ENCODE peak calls at places on chromosomes 2 and 18, in nine cellular contexts. R is ovary, M is mammary epithelial cell, S is cardiac fibroblast, Z is PC-3, U is AG04450, X is psoas muscle, L is suprapubic skin, K is BJ. I is an unnamed sample.

GRCh38 chr2:27086722-27087446 is at the start of gene KHK:
- DNase-seq in S (peak), Z (peak), L (no peak), R (peak), M (no peak), K (no peak), U (no peak), X (no peak), I (no peak)

GRCh38 chr2:218876562-218877219 is 4.0 kb upstream of the WNT10A start:
- DNase-seq in S (peak), U (no peak), Z (peak), M (peak), K (no peak), L (no peak), X (no peak), R (no peak), I (no peak)

GRCh38 chr18:76771132-76771824 is 51.1 kb upstream of the ZNF236 start:
- DNase-seq in L (no peak), X (no peak), K (no peak), Z (no peak), R (no peak), M (no peak), S (no peak), U (no peak), I (no peak)

GRCh38 chr2:45731146-45731545 is 79.7 kb downstream of the PRKCE start:
- DNase-seq in K (no peak), L (no peak), M (peak), Z (no peak), U (no peak), X (no peak), S (no peak), R (no peak), I (no peak)

GRCh38 chr2:200382883-200383282 is 76.4 kb downstream of the SPATS2L start:
- DNase-seq in X (no peak), M (no peak), Z (no peak), K (no peak), L (no peak), S (no peak), R (no peak), U (no peak), I (no peak)

GRCh38 chr2:241443486-241444223 is 64.7 kb downstream of the STK25 start:
- DNase-seq in U (no peak), S (peak), R (no peak), K (no peak), L (no peak), X (no peak), Z (peak), M (peak), I (peak)

GRCh38 chr18:13048061-13048605 is 57.0 kb downstream of the CEP192 start:
- DNase-seq in R (no peak), X (no peak), S (no peak), Z (no peak), L (no peak), M (no peak), K (no peak), U (no peak), I (no peak)

GRCh38 chr2:205706769-205707375 is 24.6 kb downstream of the NRP2 start:
- DNase-seq in R (peak), L (no peak), K (peak), Z (peak), M (peak), S (peak), U (peak), X (peak), I (peak)

GRCh38 chr2:228318218-228318617 is 136.7 kb upstream of the SPHKAP start:
- DNase-seq in M (peak), U (no peak), Z (peak), X (no peak), R (no peak), K (no peak), L (no peak), S (peak), I (no peak)

GRCh38 chr2:240392084-240392947 is 43.1 kb upstream of the GPC1 start:
- DNase-seq in U (no peak), R (peak), X (peak), M (no peak), L (peak), S (peak), K (peak), Z (no peak), I (no peak)

GRCh38 chr2:39981877-39982276 is 202.8 kb upstream of the THUMPD2 start:
- DNase-seq in L (no peak), M (no peak), S (no peak), X (no peak), R (no peak), K (no peak), U (no peak), Z (no peak), I (no peak)

GRCh38 chr2:138814123-138814883 is 34.1 kb upstream of the NXPH2 start:
- DNase-seq in U (no peak), X (no peak), R (no peak), M (no peak), Z (peak), S (peak), L (no peak), K (no peak), I (no peak)

GRCh38 chr2:68031546-68032160 is 31.2 kb downstream of the C1D start:
- DNase-seq in L (no peak), K (no peak), X (no peak), Z (peak), U (peak), R (no peak), M (peak), S (peak), I (peak)

GRCh38 chr2:152555048-152555447 is 162.2 kb downstream of the PRPF40A start:
- DNase-seq in L (no peak), R (no peak), S (peak), Z (no peak), K (no peak), M (no peak), X (no peak), U (no peak), I (no peak)

GRCh38 chr2:216596986-216597509 is 36.2 kb upstream of the IGFBP2 start:
- DNase-seq in Z (peak), M (peak), K (no peak), U (no peak), R (no peak), L (no peak), X (no peak), S (peak), I (no peak)

GRCh38 chr2:157727693-157728092 is 99.0 kb upstream of the ACVR1C start:
- DNase-seq in U (no peak), S (no peak), K (no peak), X (no peak), L (no peak), R (no peak), M (peak), Z (peak), I (no peak)

GRCh38 chr2:101400048-101400447 is 12.7 kb upstream of the CREG2 start:
- DNase-seq in X (no peak), Z (peak), K (no peak), L (no peak), M (peak), S (no peak), R (no peak), U (no peak), I (no peak)

GRCh38 chr2:151791545-151791944 is 36.7 kb downstream of the ARL5A start:
- DNase-seq in U (no peak), M (no peak), R (no peak), L (no peak), K (no peak), S (no peak), X (no peak), Z (no peak), I (no peak)

GRCh38 chr18:28789460-28789859 is 612.5 kb upstream of the CDH2 start:
- DNase-seq in U (no peak), S (no peak), X (no peak), R (no peak), Z (peak), K (no peak), M (no peak), L (no peak), I (no peak)

GRCh38 chr18:12334280-12335262 is 26.5 kb downstream of the TUBB6 start:
- DNase-seq in Z (no peak), S (no peak), M (no peak), X (no peak), R (no peak), K (no peak), U (no peak), L (no peak), I (no peak)

GRCh38 chr2:150425121-150425559 is 62.3 kb downstream of the RND3 start:
- DNase-seq in R (no peak), S (peak), X (no peak), Z (no peak), L (no peak), K (no peak), U (no peak), M (no peak), I (no peak)

GRCh38 chr18:24333116-24333515 is 64.5 kb downstream of the OSBPL1A start:
- DNase-seq in U (no peak), K (no peak), L (no peak), X (no peak), S (no peak), Z (no peak), R (no peak), M (no peak), I (no peak)

GRCh38 chr2:109402980-109403840 is 210.6 kb downstream of the SEPTIN10 start:
- DNase-seq in U (no peak), R (no peak), L (no peak), S (no peak), Z (no peak), M (no peak), X (no peak), K (no peak), I (no peak)

GRCh38 chr2:235607541-235608199 is 113.8 kb downstream of the AGAP1 start:
- DNase-seq in Z (no peak), K (no peak), S (peak), R (no peak), U (no peak), M (no peak), X (no peak), L (no peak), I (no peak)
- TF ChIP-seq CTCF in Z (no peak), K (no peak), S (no peak), R (no peak), U (no peak), M (no peak), X (no peak), L (no peak), I (no peak)

GRCh38 chr2:74513605-74514367 is 464 bp upstream of the TLX2 start:
- DNase-seq in L (no peak), M (no peak), X (no peak), R (peak), U (no peak), K (no peak), S (no peak), Z (peak), I (no peak)

GRCh38 chr2:74514368-74515270 is at the start of gene TLX2:
- DNase-seq in S (no peak), L (no peak), K (no peak), M (no peak), R (no peak), X (no peak), U (no peak), Z (peak), I (no peak)

GRCh38 chr2:74515271-74516069 is 1.2 kb downstream of the TLX2 start:
- DNase-seq in Z (no peak), L (no peak), M (no peak), S (no peak), K (no peak), X (no peak), R (no peak), U (no peak), I (no peak)

GRCh38 chr2:74516070-74516633 is 1.9 kb downstream of the TLX2 start:
- DNase-seq in R (no peak), S (peak), Z (no peak), K (no peak), U (no peak), X (peak), L (no peak), M (no peak), I (peak)

DNA sequence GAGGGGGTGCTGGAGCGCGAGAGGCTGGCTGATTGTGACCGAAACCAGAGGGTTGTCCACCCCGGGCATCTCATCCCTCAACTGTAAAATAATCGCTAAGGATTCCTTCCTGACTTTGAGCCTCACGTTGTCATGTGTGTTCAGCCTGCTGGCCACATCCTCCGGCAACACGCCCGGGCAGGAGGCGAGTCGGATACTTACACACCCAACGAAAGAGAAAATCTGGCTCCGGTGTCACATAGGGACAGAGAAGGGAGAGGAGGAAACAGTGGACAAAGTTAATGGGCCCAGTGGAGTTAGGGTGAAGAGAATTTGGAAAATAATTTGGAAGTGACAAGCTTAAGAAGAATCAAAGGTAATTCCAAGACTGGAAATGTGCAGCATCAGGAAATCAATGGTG is 2.4 kb downstream of the TLX2 start:
- DNase-seq in M (no peak), R (no peak), U (no peak), Z (no peak), X (no peak), K (no peak), L (no peak), S (no peak), I (no peak)
- H3K4me3 ChIP-seq in M (no peak), R (no peak), U (no peak), Z (no peak), X (peak), K (no peak), L (peak), S (no peak), I (no peak)

GRCh38 chr18:49553003-49553402 is 8.9 kb upstream of the LIPG start:
- DNase-seq in Z (no peak), S (no peak), R (no peak), L (peak), U (no peak), X (no peak), M (no peak), K (no peak), I (no peak)
- TF ChIP-seq CTCF in Z (no peak), S (no peak), R (no peak), L (no peak), U (no peak), X (no peak), M (no peak), K (no peak), I (no peak)

GRCh38 chr2:162074937-162075688 is 1.1 kb upstream of the DPP4 start:
- DNase-seq in Z (no peak), X (no peak), S (no peak), M (no peak), L (no peak), U (no peak), R (no peak), K (no peak), I (no peak)
- H3K4me3 ChIP-seq in Z (peak), X (no peak), S (no peak), M (no peak), L (no peak), U (no peak), R (no peak), K (no peak), I (no peak)

GRCh38 chr2:198476007-198476406 is 671.6 kb downstream of the PLCL1 start:
- DNase-seq in K (no peak), L (no peak), M (no peak), S (no peak), Z (no peak), X (no peak), U (no peak), R (no peak), I (no peak)

GRCh38 chr2:198465970-198466369 is 661.6 kb downstream of the PLCL1 start:
- DNase-seq in Z (no peak), X (no peak), K (no peak), L (no peak), R (no peak), S (no peak), M (no peak), U (no peak), I (no peak)

GRCh38 chr2:198471291-198471690 is 666.9 kb downstream of the PLCL1 start:
- DNase-seq in Z (no peak), X (no peak), L (no peak), S (no peak), R (no peak), U (no peak), K (no peak), M (no peak), I (no peak)
- TF ChIP-seq CTCF in Z (peak), X (no peak), L (no peak), S (no peak), R (no peak), U (peak), K (peak), M (peak), I (peak)

DNA sequence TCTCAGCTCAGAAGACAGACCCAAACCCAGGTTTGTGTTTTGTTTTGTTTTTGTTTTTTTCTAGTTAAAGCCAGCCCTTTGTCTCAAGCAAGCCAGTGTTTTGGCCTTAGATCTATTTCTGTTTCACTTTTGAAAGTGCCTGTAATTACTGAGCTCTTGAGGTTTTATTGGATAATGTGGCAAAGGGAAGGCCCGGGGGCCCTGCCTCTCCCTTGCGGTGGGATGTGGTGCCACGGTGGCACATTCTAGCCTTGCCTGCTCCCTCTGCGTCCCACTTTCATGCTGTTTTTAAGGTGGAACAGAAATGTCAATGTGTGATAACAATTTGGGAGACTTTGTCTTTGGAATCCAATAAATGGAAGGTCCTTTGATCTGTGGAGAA is 2.5 kb downstream of the HPCAL1 start:
- DNase-seq in U (no peak), S (peak), K (no peak), X (no peak), R (no peak), M (no peak), Z (no peak), L (no peak), I (no peak)
- H3K4me3 ChIP-seq in U (no peak), S (no peak), K (no peak), X (peak), R (no peak), M (no peak), Z (peak), L (peak), I (no peak)